ENCODE peak calls at places on chromosomes 2 and 18, in five cellular contexts. One of them, this sample, is unnamed.

GRCh38 chr18:48023334-48024008 is 93.0 kb upstream of the SMAD2 start:
- DNase-seq in H9: peak; percentile 70
- DNase-seq in GM23248: peak; percentile 65
- DNase-seq in tibial artery: peak; percentile 65
- DNase-seq in CD4-positive, alpha-beta memory T cell: no peak
- DNase-seq in this sample: peak; percentile 94

GRCh38 chr2:234334146-234334545 is 162.7 kb downstream of the ARL4C start:
- DNase-seq in H9: no peak
- DNase-seq in GM23248: no peak
- DNase-seq in tibial artery: no peak
- DNase-seq in CD4-positive, alpha-beta memory T cell: no peak
- DNase-seq in this sample: no peak

GRCh38 chr18:41371718-41372117 is 583.3 kb upstream of the PIK3C3 start:
- DNase-seq in H9: no peak
- DNase-seq in GM23248: peak; percentile 24
- DNase-seq in tibial artery: no peak
- DNase-seq in CD4-positive, alpha-beta memory T cell: no peak
- DNase-seq in this sample: no peak

GRCh38 chr2:141641462-141641861 is 489.4 kb downstream of the LRP1B start:
- DNase-seq in H9: no peak
- DNase-seq in GM23248: peak; percentile 19
- DNase-seq in tibial artery: no peak
- DNase-seq in CD4-positive, alpha-beta memory T cell: no peak
- DNase-seq in this sample: no peak

GRCh38 chr18:68426731-68427315 is 288.1 kb downstream of the TMX3 start:
- DNase-seq in H9: no peak
- DNase-seq in GM23248: peak; percentile 37
- DNase-seq in tibial artery: no peak
- DNase-seq in CD4-positive, alpha-beta memory T cell: no peak
- DNase-seq in this sample: no peak

GRCh38 chr2:109089602-109090300 is 39.3 kb upstream of the SH3RF3 start:
- DNase-seq in H9: no peak
- DNase-seq in GM23248: peak; percentile 54
- DNase-seq in tibial artery: no peak
- DNase-seq in CD4-positive, alpha-beta memory T cell: no peak
- DNase-seq in this sample: no peak

GRCh38 chr2:230915297-230915696 is 9.7 kb downstream of the GPR55 start:
- DNase-seq in H9: peak; percentile 13
- DNase-seq in GM23248: no peak
- DNase-seq in tibial artery: peak; percentile 9
- DNase-seq in CD4-positive, alpha-beta memory T cell: no peak
- DNase-seq in this sample: no peak

GRCh38 chr2:106065983-106066826 is 127.9 kb downstream of the UXS1 start:
- DNase-seq in H9: peak; percentile 59
- DNase-seq in GM23248: no peak
- DNase-seq in tibial artery: no peak
- DNase-seq in CD4-positive, alpha-beta memory T cell: no peak
- DNase-seq in this sample: peak; percentile 82

GRCh38 chr18:43587538-43588153 is 310.4 kb upstream of the SYT4 start:
- DNase-seq in H9: no peak
- DNase-seq in GM23248: peak; percentile 57
- DNase-seq in tibial artery: no peak
- DNase-seq in CD4-positive, alpha-beta memory T cell: no peak
- DNase-seq in this sample: no peak

GRCh38 chr2:119156105-119156890 is 2.3 kb downstream of the C1QL2 start:
- DNase-seq in H9: peak; percentile 53
- DNase-seq in GM23248: peak; percentile 11
- DNase-seq in tibial artery: no peak
- DNase-seq in CD4-positive, alpha-beta memory T cell: no peak
- DNase-seq in this sample: no peak

GRCh38 chr18:51953521-51953920 is 386.5 kb upstream of the DCC start:
- DNase-seq in H9: no peak
- DNase-seq in GM23248: no peak
- DNase-seq in tibial artery: no peak
- DNase-seq in CD4-positive, alpha-beta memory T cell: no peak
- DNase-seq in this sample: no peak

GRCh38 chr18:12159446-12159845 is 65.8 kb downstream of the ANKRD62 start:
- DNase-seq in H9: no peak
- DNase-seq in GM23248: peak; percentile 51
- DNase-seq in tibial artery: no peak
- DNase-seq in CD4-positive, alpha-beta memory T cell: no peak
- DNase-seq in this sample: no peak

GRCh38 chr2:220178991-220179695 is 551.7 kb downstream of the SLC4A3 start:
- DNase-seq in H9: no peak
- DNase-seq in GM23248: no peak
- DNase-seq in tibial artery: no peak
- DNase-seq in CD4-positive, alpha-beta memory T cell: no peak
- DNase-seq in this sample: no peak

GRCh38 chr2:73582364-73582763 is 59.9 kb downstream of the NAT8 start:
- DNase-seq in H9: no peak
- DNase-seq in GM23248: no peak
- DNase-seq in tibial artery: no peak
- DNase-seq in CD4-positive, alpha-beta memory T cell: no peak
- DNase-seq in this sample: no peak

GRCh38 chr2:54483426-54483825 is 27.3 kb downstream of the SPTBN1 start:
- DNase-seq in H9: no peak
- DNase-seq in GM23248: peak; percentile 81
- DNase-seq in tibial artery: no peak
- DNase-seq in CD4-positive, alpha-beta memory T cell: no peak
- DNase-seq in this sample: no peak

GRCh38 chr18:63216911-63217311 is 102.7 kb downstream of the BCL2 start:
- DNase-seq in H9: no peak
- DNase-seq in GM23248: peak; percentile 9
- DNase-seq in tibial artery: no peak
- DNase-seq in CD4-positive, alpha-beta memory T cell: peak; percentile 51
- DNase-seq in this sample: no peak

GRCh38 chr18:37184209-37184868 is 355.4 kb downstream of the KIAA1328 start:
- DNase-seq in H9: no peak
- DNase-seq in GM23248: no peak
- DNase-seq in tibial artery: no peak
- DNase-seq in CD4-positive, alpha-beta memory T cell: no peak
- DNase-seq in this sample: no peak

GRCh38 chr18:37182340-37183135 is 353.6 kb downstream of the KIAA1328 start:
- DNase-seq in H9: no peak
- DNase-seq in GM23248: no peak
- DNase-seq in tibial artery: no peak
- DNase-seq in CD4-positive, alpha-beta memory T cell: no peak
- DNase-seq in this sample: no peak

GRCh38 chr18:37188016-37188791 is 359.3 kb downstream of the KIAA1328 start:
- DNase-seq in H9: no peak
- DNase-seq in GM23248: peak; percentile 37
- DNase-seq in tibial artery: no peak
- DNase-seq in CD4-positive, alpha-beta memory T cell: no peak
- DNase-seq in this sample: no peak
- H3K4me1 ChIP-seq in H9: no peaks in the 10 kb centered on the region
- H3K4me1 ChIP-seq in GM23248: no peaks in the 10 kb centered on the region
- H3K4me1 ChIP-seq in tibial artery: no peaks in the 10 kb centered on the region
- H3K4me1 ChIP-seq in CD4-positive, alpha-beta memory T cell: no peaks in the 10 kb centered on the region
- H3K4me1 ChIP-seq in this sample: no peaks in the 10 kb centered on the region

DNA sequence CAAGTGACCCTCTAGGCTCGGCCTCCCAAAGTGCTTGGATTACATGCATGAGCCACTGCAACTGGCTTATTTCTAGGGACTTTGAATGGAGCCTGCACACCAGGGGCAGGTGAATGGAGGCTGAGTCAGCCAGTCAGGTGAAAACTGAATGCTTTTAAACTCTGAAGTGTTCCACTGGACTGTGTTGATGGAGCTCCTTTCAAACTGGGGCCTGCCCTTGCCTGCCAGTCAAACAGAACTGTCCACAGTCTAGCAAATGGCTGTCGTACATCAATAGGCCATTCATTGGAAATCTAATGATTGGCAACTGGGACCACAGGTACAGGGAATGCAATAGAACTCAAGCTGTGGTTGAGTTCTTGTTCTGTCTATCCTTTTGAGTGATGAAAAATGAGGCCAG is 981 bp upstream of the NOSTRIN start:
- DNase-seq in H9: no peak
- DNase-seq in GM23248: no peak
- DNase-seq in tibial artery: no peak
- DNase-seq in CD4-positive, alpha-beta memory T cell: no peak
- DNase-seq in this sample: peak; percentile 43
- H3K27ac ChIP-seq in H9: no peak overlapping the region
- H3K27ac ChIP-seq in GM23248: no peak overlapping the region
- H3K27ac ChIP-seq in tibial artery: no peak overlapping the region
- H3K27ac ChIP-seq in CD4-positive, alpha-beta memory T cell: no peak overlapping the region
- H3K27ac ChIP-seq in this sample: no peak overlapping the region

GRCh38 chr2:199446996-199447395 is 10.7 kb downstream of the SATB2 start:
- DNase-seq in H9: no peak
- DNase-seq in GM23248: no peak
- DNase-seq in tibial artery: no peak
- DNase-seq in CD4-positive, alpha-beta memory T cell: no peak
- DNase-seq in this sample: no peak

GRCh38 chr2:199442173-199442572 is 15.6 kb downstream of the SATB2 start:
- DNase-seq in H9: no peak
- DNase-seq in GM23248: no peak
- DNase-seq in tibial artery: no peak
- DNase-seq in CD4-positive, alpha-beta memory T cell: no peak
- DNase-seq in this sample: no peak

GRCh38 chr2:199443589-199444130 is 14.1 kb downstream of the SATB2 start:
- DNase-seq in H9: no peak
- DNase-seq in GM23248: peak; percentile 71
- DNase-seq in tibial artery: no peak
- DNase-seq in CD4-positive, alpha-beta memory T cell: no peak
- DNase-seq in this sample: no peak

GRCh38 chr2:199441759-199442158 is 16.0 kb downstream of the SATB2 start:
- DNase-seq in H9: no peak
- DNase-seq in GM23248: no peak
- DNase-seq in tibial artery: no peak
- DNase-seq in CD4-positive, alpha-beta memory T cell: no peak
- DNase-seq in this sample: no peak

DNA sequence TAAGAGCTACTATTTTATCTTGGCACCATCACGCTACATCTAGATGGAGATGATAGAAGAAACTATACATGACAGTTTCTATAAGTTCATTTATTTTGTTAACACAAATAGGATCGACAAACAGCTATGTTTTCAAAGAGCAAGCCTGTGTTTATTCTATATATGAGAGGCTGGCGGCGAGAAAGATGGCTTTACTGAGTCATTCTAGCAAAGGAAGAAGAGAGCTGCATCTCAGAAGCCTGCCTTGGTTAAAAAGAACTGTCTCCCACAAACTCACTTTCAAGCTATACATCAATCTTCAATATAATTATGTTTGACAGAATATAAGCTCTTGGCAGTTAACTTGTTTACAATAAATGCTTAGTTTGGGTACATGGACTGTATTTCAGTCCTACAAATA is 13.0 kb downstream of the SATB2 start:
- DNase-seq in H9: no peak
- DNase-seq in GM23248: no peak
- DNase-seq in tibial artery: no peak
- DNase-seq in CD4-positive, alpha-beta memory T cell: no peak
- DNase-seq in this sample: no peak
- H3K4me1 ChIP-seq in H9: no peaks in the 10 kb centered on the region
- H3K4me1 ChIP-seq in GM23248: peaks cover 24% of the 10 kb centered on the region
- H3K4me1 ChIP-seq in tibial artery: no peaks in the 10 kb centered on the region
- H3K4me1 ChIP-seq in CD4-positive, alpha-beta memory T cell: no peaks in the 10 kb centered on the region
- H3K4me1 ChIP-seq in this sample: no peaks in the 10 kb centered on the region

GRCh38 chr18:44679912-44680270 is 797 bp upstream of the SETBP1 start:
- DNase-seq in H9: peak; percentile 42
- DNase-seq in GM23248: peak; percentile 81
- DNase-seq in tibial artery: peak; percentile 80
- DNase-seq in CD4-positive, alpha-beta memory T cell: peak; percentile 11
- DNase-seq in this sample: peak; percentile 65

GRCh38 chr18:44680271-44681038 is at the start of gene SETBP1:
- DNase-seq in H9: peak; percentile 61
- DNase-seq in GM23248: peak; percentile 69
- DNase-seq in tibial artery: peak; percentile 92
- DNase-seq in CD4-positive, alpha-beta memory T cell: no peak
- DNase-seq in this sample: peak; percentile 75

GRCh38 chr18:44678725-44679055 is 2.0 kb upstream of the SETBP1 start:
- DNase-seq in H9: no peak
- DNase-seq in GM23248: no peak
- DNase-seq in tibial artery: no peak
- DNase-seq in CD4-positive, alpha-beta memory T cell: no peak
- DNase-seq in this sample: no peak

GRCh38 chr18:44677933-44678332 is 2.8 kb upstream of the SETBP1 start:
- DNase-seq in H9: no peak
- DNase-seq in GM23248: no peak
- DNase-seq in tibial artery: no peak
- DNase-seq in CD4-positive, alpha-beta memory T cell: no peak
- DNase-seq in this sample: no peak

DNA sequence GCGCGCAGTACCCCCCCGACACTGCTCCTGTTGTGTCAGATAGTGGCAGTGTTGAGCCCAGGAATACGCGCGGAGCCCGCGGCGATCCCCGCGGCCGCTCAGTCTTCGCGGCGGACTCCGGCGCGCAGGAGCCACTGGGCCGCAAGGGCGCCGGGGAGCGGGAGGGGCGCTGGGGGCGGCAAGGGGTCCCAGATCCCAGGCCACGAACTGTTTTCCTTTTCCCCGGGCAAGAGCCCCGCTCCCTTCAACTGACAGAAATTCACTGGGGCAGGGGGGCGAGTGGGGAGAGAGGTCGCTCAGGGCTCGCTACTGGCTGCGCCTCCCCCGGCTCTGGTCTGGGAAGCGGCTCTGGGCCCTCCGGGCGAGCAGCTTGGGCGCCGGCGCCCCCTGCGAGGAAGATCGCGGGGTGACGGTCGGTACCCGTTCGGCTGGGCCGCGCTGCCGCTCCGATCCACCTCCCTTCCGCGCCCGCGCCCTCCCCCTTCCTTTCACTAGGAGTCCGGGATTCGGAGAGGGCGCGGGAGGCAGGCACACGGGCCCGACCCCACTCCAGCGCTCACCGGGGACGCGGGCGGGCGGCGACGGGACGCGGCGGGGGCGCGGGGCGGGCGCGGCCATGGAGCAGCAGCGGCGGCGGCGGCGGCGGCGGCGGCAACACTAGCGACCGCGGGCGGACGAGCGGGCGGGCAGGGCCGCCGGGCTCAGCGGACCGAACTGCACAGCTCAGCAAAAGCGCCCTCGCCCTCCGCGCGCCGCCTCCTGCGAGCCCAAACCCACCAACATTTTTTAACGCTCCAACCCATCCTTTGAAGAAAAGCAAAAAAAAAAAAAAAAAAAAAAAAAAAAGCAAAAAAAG is 1.4 kb upstream of the SETBP1 start:
- DNase-seq in H9: peak; percentile 79
- DNase-seq in GM23248: peak; percentile 96
- DNase-seq in tibial artery: peak; percentile 94
- DNase-seq in CD4-positive, alpha-beta memory T cell: peak; percentile 56
- DNase-seq in this sample: peak; percentile 90
- H3K27ac ChIP-seq in H9: no peak overlapping the region
- H3K27ac ChIP-seq in GM23248: peak overlapping the region; percentile 79
- H3K27ac ChIP-seq in tibial artery: peak overlapping the region; percentile 99
- H3K27ac ChIP-seq in CD4-positive, alpha-beta memory T cell: no peak overlapping the region
- H3K27ac ChIP-seq in this sample: peak overlapping the region; percentile 97